ENCODE peak calls at places on chromosomes 11 and 22, in eight cellular contexts. W is DMS 273 treated with DMSO at 0.1 percent for 48 hours; P is cardiac muscle cell; Y is naive thymus-derived CD8-positive, alpha-beta T cell; J is iPS DF 6.9; O is ELR; Q is mesendoderm; R is left ventricle myocardium superior. T is an unnamed sample.

GRCh38 chr11:96341237-96342130 is 1.5 kb downstream of the MAML2 start:
- DNase-seq in Y (peak), Q (no peak), R (peak), O (peak), P (no peak), J (no peak), W (no peak), T (peak)

GRCh38 chr22:50293441-50294318 is 13.8 kb downstream of the PLXNB2 start:
- DNase-seq in P (peak), Y (peak), Q (peak), J (no peak), R (peak), O (peak), W (no peak), T (peak)

GRCh38 chr11:34905666-34906065 is 10.5 kb downstream of the APIP start:
- DNase-seq in O (no peak), P (no peak), J (no peak), W (peak), Q (no peak), R (no peak), Y (no peak), T (no peak)

GRCh38 chr11:60871378-60872061 is 4.2 kb downstream of the ZP1 start:
- DNase-seq in J (no peak), O (peak), W (no peak), Y (peak), R (peak), P (peak), Q (no peak), T (peak)

GRCh38 chr11:1078191-1078601 is 3.5 kb downstream of the MUC2 start:
- DNase-seq in Q (no peak), O (no peak), P (no peak), R (peak), J (no peak), Y (no peak), W (no peak), T (no peak)

GRCh38 chr11:116984589-116984988 is 113.6 kb downstream of the SIK3 start:
- DNase-seq in P (no peak), Y (no peak), Q (no peak), O (peak), R (no peak), W (no peak), J (no peak), T (no peak)

GRCh38 chr22:36374603-36375024 is 13.2 kb downstream of the MYH9 start:
- DNase-seq in Y (no peak), W (no peak), J (no peak), R (no peak), Q (peak), O (peak), P (no peak), T (no peak)

GRCh38 chr11:111307472-111308108 is 9.2 kb downstream of the POU2AF3 start:
- DNase-seq in Q (no peak), W (no peak), Y (no peak), R (no peak), O (no peak), J (no peak), P (no peak), T (no peak)

GRCh38 chr22:23762866-23763578 is at the start of gene C22orf15:
- DNase-seq in O (peak), P (no peak), Q (peak), W (no peak), J (no peak), R (peak), Y (peak), T (no peak)

GRCh38 chr22:24035296-24035695 is 24.2 kb downstream of the CABIN1 start:
- DNase-seq in R (no peak), O (no peak), W (no peak), J (no peak), P (no peak), Q (no peak), Y (no peak), T (no peak)

GRCh38 chr22:49286236-49286760 is 541.4 kb downstream of the BRD1 start:
- DNase-seq in O (no peak), Y (no peak), W (no peak), P (no peak), Q (no peak), R (no peak), J (no peak), T (no peak)

GRCh38 chr22:45604239-45604711 is 67.4 kb upstream of the ATXN10 start:
- DNase-seq in O (peak), P (no peak), Y (no peak), J (no peak), W (no peak), Q (no peak), R (no peak), T (no peak)

GRCh38 chr11:45665933-45666647 is 668 bp upstream of the CHST1 start:
- DNase-seq in W (no peak), Q (no peak), J (no peak), R (no peak), Y (no peak), P (no peak), O (no peak), T (no peak)

GRCh38 chr11:129090056-129090455 is 102.1 kb downstream of the ARHGAP32 start:
- DNase-seq in Q (no peak), W (no peak), Y (no peak), P (no peak), J (no peak), R (no peak), O (peak), T (no peak)

GRCh38 chr22:41353862-41354575 is 27.7 kb upstream of the TEF start:
- DNase-seq in R (no peak), Q (no peak), Y (no peak), W (no peak), O (no peak), P (no peak), J (no peak), T (no peak)

GRCh38 chr22:42680648-42681047 is 31.5 kb upstream of the CYB5R3 start:
- DNase-seq in O (peak), R (no peak), W (no peak), Y (no peak), Q (peak), J (no peak), P (no peak), T (no peak)

GRCh38 chr22:35977136-35977535 is 51.5 kb downstream of the RBFOX2 start:
- DNase-seq in Q (no peak), P (no peak), R (no peak), O (peak), W (no peak), J (no peak), Y (no peak), T (no peak)

GRCh38 chr11:68040121-68040956 is 1.5 kb downstream of the TCIRG1 start:
- DNase-seq in Q (peak), J (no peak), R (peak), O (peak), P (peak), W (no peak), Y (peak), T (peak)

GRCh38 chr11:2671748-2672147 is 28.0 kb downstream of the KCNQ1OT1 start:
- DNase-seq in Y (no peak), O (no peak), J (no peak), R (no peak), W (no peak), P (no peak), Q (no peak), T (no peak)

GRCh38 chr22:35037089-35037488 is 28.9 kb upstream of the ISX start:
- DNase-seq in W (no peak), Q (peak), R (no peak), Y (no peak), J (no peak), O (no peak), P (peak), T (no peak)

GRCh38 chr11:22539851-22540376 is 85.7 kb downstream of the FANCF start:
- DNase-seq in R (no peak), Q (peak), O (peak), P (peak), J (no peak), W (peak), Y (no peak), T (no peak)

GRCh38 chr11:27183672-27184457 is 143.2 kb downstream of the BBOX1 start:
- DNase-seq in Q (peak), J (peak), R (no peak), Y (peak), O (peak), P (peak), W (no peak), T (no peak)

GRCh38 chr11:9748361-9748970 is 84.6 kb downstream of the SWAP70 start:
- DNase-seq in J (no peak), P (peak), Q (peak), O (peak), R (peak), Y (peak), W (peak), T (no peak)

GRCh38 chr11:24161587-24161986 is 335.3 kb upstream of the LUZP2 start:
- DNase-seq in W (no peak), P (no peak), Y (no peak), J (no peak), R (no peak), Q (no peak), O (no peak), T (no peak)

GRCh38 chr11:2775626-2776350 is 76.0 kb upstream of the KCNQ1OT1 start:
- DNase-seq in Y (no peak), P (no peak), R (no peak), Q (no peak), W (no peak), O (no peak), J (no peak), T (no peak)

GRCh38 chr11:41456288-41456687 is 3.2 kb downstream of the LRRC4C start:
- DNase-seq in J (peak), W (no peak), Q (peak), R (no peak), Y (no peak), O (no peak), P (no peak), T (no peak)

GRCh38 chr11:14587203-14587602 is 56.4 kb upstream of the PDE3B start:
- DNase-seq in Y (no peak), P (no peak), J (no peak), O (no peak), W (no peak), R (no peak), Q (no peak), T (no peak)

GRCh38 chr11:124793466-124794278 is 6.5 kb downstream of the MSANTD2 start:
- DNase-seq in W (no peak), J (no peak), P (peak), O (peak), Q (peak), Y (peak), R (no peak), T (no peak)

GRCh38 chr11:38046571-38047135 is 1448.6 kb upstream of the RAG2 start:
- DNase-seq in R (no peak), Y (no peak), J (peak), P (no peak), O (no peak), W (no peak), Q (peak), T (no peak)

GRCh38 chr22:39135092-39135896 is 17.2 kb downstream of the CBX7 start:
- DNase-seq in Y (peak), O (peak), P (peak), R (peak), Q (peak), W (no peak), J (no peak), T (peak)

GRCh38 chr11:98090861-98091575 is 929.7 kb upstream of the CNTN5 start:
- DNase-seq in P (peak), W (no peak), Q (no peak), Y (no peak), O (no peak), R (no peak), J (no peak), T (no peak)

GRCh38 chr22:23579870-23580585 is at the start of gene IGLL1:
- DNase-seq in P (no peak), O (no peak), Y (no peak), J (no peak), R (no peak), Q (no peak), W (no peak), T (no peak)

GRCh38 chr22:27197618-27198017 is 540.2 kb downstream of the MIAT start:
- DNase-seq in Q (peak), R (no peak), J (no peak), O (no peak), Y (no peak), P (no peak), W (no peak), T (no peak)

GRCh38 chr11:126878892-126879291 is 121.7 kb downstream of the KIRREL3 start:
- DNase-seq in O (no peak), Q (no peak), P (no peak), Y (no peak), R (no peak), W (no peak), J (no peak), T (no peak)

GRCh38 chr11:44853674-44854073 is 97.0 kb downstream of the TP53I11 start:
- DNase-seq in O (no peak), Y (no peak), W (no peak), J (no peak), P (no peak), R (no peak), Q (no peak), T (no peak)

GRCh38 chr11:87292598-87292997 is 254.9 kb downstream of the TMEM135 start:
- DNase-seq in O (no peak), W (no peak), P (no peak), R (no peak), Q (no peak), Y (no peak), J (no peak), T (no peak)

GRCh38 chr11:9895016-9895415 is 231.1 kb downstream of the SWAP70 start:
- DNase-seq in P (no peak), W (no peak), O (peak), R (no peak), Y (no peak), J (no peak), Q (no peak), T (no peak)

GRCh38 chr11:95231126-95231880 is at the start of gene SESN3:
- DNase-seq in O (peak), Q (peak), W (peak), P (peak), J (peak), Y (peak), R (peak), T (peak)

T was measured in left ventricle myocardium inferior.